ENCODE peak calls at places on chromosomes 7 and 10, in seven cellular contexts. K is tibial nerve, M is CD14-positive monocyte, T is MM.1S, L is lower leg skin, N is Calu3, F is Panc1. U is an unnamed sample.

GRCh38 chr10:110803830-110804338 is 67.8 kb upstream of the PDCD4 start:
- DNase-seq in N (peak; percentile 40), L (no peak), T (peak; percentile 38), K (peak; percentile 36), M (no peak), F (peak; percentile 22), U (peak; percentile 31)

GRCh38 chr10:4663162-4663992 is 162.6 kb upstream of the AKR1E2 start:
- DNase-seq in K (peak; percentile 83), M (peak; percentile 49), T (no peak), L (peak; percentile 93), F (peak; percentile 94), N (peak; percentile 84), U (no peak)

GRCh38 chr10:132515811-132516726 is 21.5 kb upstream of the INPP5A start:
- DNase-seq in N (no peak), L (no peak), F (no peak), K (no peak), T (no peak), M (peak; percentile 35), U (no peak)

GRCh38 chr10:59585046-59585700 is 124.5 kb downstream of the SLC16A9 start:
- DNase-seq in M (no peak), N (peak; percentile 17), L (no peak), T (no peak), F (no peak), K (no peak), U (no peak)

GRCh38 chr10:3975016-3975415 is 190.0 kb upstream of the KLF6 start:
- DNase-seq in L (no peak), M (no peak), T (no peak), N (no peak), F (no peak), K (no peak), U (no peak)

GRCh38 chr10:74171625-74172024 is 20.6 kb downstream of the ADK start:
- DNase-seq in K (no peak), N (no peak), L (no peak), F (no peak), M (no peak), T (no peak), U (no peak)

GRCh38 chr7:34036069-34036920 is 131.0 kb downstream of the BMPER start:
- DNase-seq in T (no peak), K (no peak), L (no peak), M (no peak), N (peak; percentile 81), F (no peak), U (no peak)

GRCh38 chr10:35940067-35940989 is 298.2 kb upstream of the FZD8 start:
- DNase-seq in N (no peak), T (no peak), M (no peak), F (no peak), L (no peak), K (no peak), U (no peak)

GRCh38 chr10:117552759-117553158 is 10.2 kb downstream of the EMX2 start:
- DNase-seq in F (no peak), N (no peak), T (no peak), L (peak; percentile 18), M (no peak), K (no peak), U (no peak)

GRCh38 chr7:64654796-64655548 is 11.0 kb upstream of the ZNF107 start:
- DNase-seq in F (no peak), N (no peak), K (no peak), L (peak; percentile 11), T (no peak), M (no peak), U (no peak)

GRCh38 chr7:64653721-64654401 is 12.1 kb upstream of the ZNF107 start:
- DNase-seq in F (no peak), M (no peak), T (no peak), N (no peak), K (no peak), L (no peak), U (no peak)

GRCh38 chr7:64651203-64651602 is 14.7 kb upstream of the ZNF107 start:
- DNase-seq in M (no peak), L (peak; percentile 14), F (no peak), N (no peak), K (no peak), T (no peak), U (no peak)

GRCh38 chr7:64655811-64656210 is 10.1 kb upstream of the ZNF107 start:
- DNase-seq in T (no peak), F (no peak), K (no peak), M (no peak), L (no peak), N (no peak), U (no peak)

DNA sequence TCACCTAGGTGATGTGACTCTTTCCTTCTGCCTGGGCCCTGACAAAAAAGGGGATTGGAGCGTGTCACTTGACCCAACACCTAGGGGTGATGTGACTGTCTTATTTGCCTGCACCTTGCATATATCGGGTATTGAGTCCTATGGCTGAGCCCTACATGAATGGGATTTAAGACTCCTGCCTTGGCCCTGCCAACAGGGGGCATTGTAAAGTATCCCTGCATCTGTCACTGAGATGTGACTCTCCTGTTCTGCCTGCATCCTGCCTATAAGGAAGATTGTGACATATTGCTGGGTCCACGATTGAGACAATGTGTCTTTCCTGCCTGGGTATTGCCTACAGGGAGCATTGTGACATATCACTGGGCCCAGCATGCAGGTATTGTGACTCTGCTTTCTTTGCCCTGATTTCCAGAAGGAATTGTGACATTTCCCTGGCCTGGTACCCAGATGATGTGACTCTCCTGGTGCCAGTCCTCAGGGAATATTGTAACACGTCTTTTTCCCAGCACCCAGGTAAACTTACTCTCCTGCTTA is 14.2 kb upstream of the ZNF107 start:
- DNase-seq in N (no peak), K (no peak), M (no peak), T (no peak), L (no peak), F (no peak), U (no peak)
- TF ChIP-seq CTCF in N (no peak), K (no peak), M (no peak), T (no peak), L (no peak), F (peak; percentile 20), U (no peak)

GRCh38 chr7:32206987-32207386 is 136.8 kb upstream of the PDE1C start:
- DNase-seq in T (no peak), M (no peak), L (no peak), K (no peak), N (peak; percentile 73), F (no peak), U (no peak)
- TF ChIP-seq CTCF in T (peak; percentile 3), M (no peak), L (no peak), K (no peak), N (peak; percentile 74), F (peak; percentile 66), U (no peak)

DNA sequence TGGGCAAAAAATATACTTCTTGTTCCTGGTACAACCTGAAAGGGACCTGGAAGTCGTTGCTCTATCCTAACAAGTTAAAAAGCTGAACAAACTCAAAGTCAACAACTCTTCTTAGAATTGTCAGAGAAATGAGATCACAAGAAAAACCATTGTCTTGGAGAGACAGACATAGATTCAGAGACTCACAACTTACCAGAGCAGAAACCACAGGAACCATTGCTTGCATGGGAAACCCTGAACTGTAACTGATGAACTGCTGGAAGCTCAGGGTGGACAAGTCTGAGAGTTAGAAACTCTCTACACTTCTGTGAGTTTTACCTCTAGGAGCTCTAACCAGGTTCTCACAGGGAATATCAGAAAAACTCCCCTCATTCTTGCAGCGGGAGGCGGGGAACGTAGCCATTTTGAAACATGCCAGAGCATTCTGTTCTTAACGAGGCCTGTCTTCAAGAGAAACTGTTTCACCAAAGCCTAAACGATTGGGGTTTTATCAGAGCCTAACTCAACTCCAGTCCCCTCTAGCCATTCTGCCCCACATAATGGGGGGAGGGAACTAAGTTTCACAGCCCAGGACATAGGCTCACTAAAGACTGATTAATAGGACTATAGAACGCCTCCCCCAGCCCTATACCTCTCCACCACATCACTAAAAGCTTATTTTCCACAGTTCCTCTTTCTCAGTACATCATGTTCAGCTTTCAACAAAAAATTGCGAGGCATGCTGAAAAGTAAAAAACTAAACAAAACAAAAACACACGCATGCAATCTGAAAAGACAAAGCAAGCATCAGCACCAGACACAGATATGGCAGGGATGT is 12.0 kb upstream of the GSDME start:
- DNase-seq in L (peak; percentile 7), N (no peak), K (no peak), F (no peak), M (no peak), T (no peak), U (no peak)
- TF ChIP-seq CTCF in L (no peak), N (no peak), K (no peak), F (no peak), M (no peak), T (no peak), U (no peak)

DNA sequence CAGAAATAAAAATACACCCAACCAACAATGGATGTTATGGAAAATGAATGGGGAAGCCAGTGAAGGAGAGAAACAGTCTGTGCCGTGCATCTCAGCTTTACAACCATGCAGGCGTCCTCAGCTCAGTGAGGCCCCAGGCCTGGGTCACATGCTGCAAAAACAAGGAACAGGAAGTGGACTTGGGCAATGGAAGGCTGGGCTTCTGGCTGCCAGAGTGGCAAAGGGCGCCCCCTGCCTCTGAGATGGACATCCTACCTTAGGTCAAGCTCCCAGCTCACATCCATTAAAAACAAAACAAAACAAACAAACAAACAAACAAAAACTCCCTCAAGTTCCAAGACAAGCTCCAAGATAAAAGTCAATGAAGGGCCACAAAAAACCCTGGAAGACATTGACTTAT is 54.7 kb upstream of the AFAP1L2 start:
- DNase-seq in L (no peak), N (peak; percentile 41), T (peak; percentile 30), M (peak; percentile 58), K (no peak), F (no peak), U (no peak)
- TF ChIP-seq CTCF in L (no peak), N (peak; percentile 26), T (peak; percentile 48), M (peak; percentile 41), K (no peak), F (peak; percentile 76), U (no peak)

DNA sequence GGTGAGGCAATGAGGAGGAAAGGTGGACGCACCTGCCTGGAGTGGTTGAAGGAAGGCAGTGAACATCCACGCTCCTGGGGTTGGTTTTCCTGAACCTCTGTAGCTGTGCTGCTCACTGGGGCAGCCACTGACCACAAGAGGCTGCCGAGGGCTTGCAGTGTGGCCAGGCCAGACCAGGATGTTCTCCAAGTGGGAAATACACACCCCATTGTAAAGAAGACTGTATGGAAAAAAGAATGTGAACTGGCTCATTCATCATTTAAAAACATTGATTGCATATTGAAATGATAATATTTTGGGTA is 107.6 kb downstream of the SNX10 start:
- DNase-seq in M (no peak), L (peak; percentile 19), F (no peak), T (no peak), K (no peak), N (peak; percentile 72), U (no peak)
- TF ChIP-seq CTCF in M (no peak), L (no peak), F (peak; percentile 79), T (no peak), K (no peak), N (no peak), U (no peak)

U was measured in natural killer cell.